ENCODE peak calls at places on chromosome 17, in five cellular contexts. Q is H9, R is progenitor cell of endocrine pancreas, P is GM04504, S is putamen. H is an unnamed sample.

GRCh38 chr17:68197997-68198930 is 49.6 kb upstream of the AMZ2 start:
- DNase-seq in Q (peak), R (no peak), P (no peak), S (no peak), H (no peak)

GRCh38 chr17:42389902-42390301 is 1.7 kb upstream of the STAT3 start:
- DNase-seq in Q (no peak), R (no peak), P (no peak), S (no peak), H (no peak)

GRCh38 chr17:43393944-43394482 is 4.8 kb upstream of the ARL4D start:
- DNase-seq in Q (peak), R (peak), P (peak), S (peak), H (no peak)

GRCh38 chr17:81128774-81129173 is 36.5 kb upstream of the PVALEF start:
- DNase-seq in Q (no peak), R (no peak), P (no peak), S (peak), H (no peak)

GRCh38 chr17:59785091-59785799 is 77.8 kb downstream of the VMP1 start:
- DNase-seq in Q (no peak), R (no peak), P (no peak), S (no peak), H (no peak)

GRCh38 chr17:38429476-38430100 is 1.3 kb downstream of the ARHGAP23 start:
- DNase-seq in Q (no peak), R (no peak), P (no peak), S (no peak), H (no peak)

GRCh38 chr17:61007980-61008379 is 330.3 kb downstream of the BCAS3 start:
- DNase-seq in Q (peak), R (no peak), P (no peak), S (peak), H (no peak)

GRCh38 chr17:78252701-78253635 is 21.5 kb downstream of the TMEM235 start:
- DNase-seq in Q (peak), R (no peak), P (no peak), S (no peak), H (no peak)

GRCh38 chr17:43219001-43219400 is 7.3 kb downstream of the TMEM106A start:
- DNase-seq in Q (no peak), R (no peak), P (no peak), S (no peak), H (no peak)

GRCh38 chr17:43314582-43314981 is 80.8 kb upstream of the RNU2-1 start:
- DNase-seq in Q (no peak), R (no peak), P (no peak), S (no peak), H (no peak)